ENCODE peak calls at places on chromosomes 5 and 9, in seven cellular contexts. D, A, E, Q, G, S and X are unnamed samples.

GRCh38 chr5:151925396-151925750 is 722 bp upstream of the GLRA1 start:
- DNase-seq in G (no peak), A (no peak), E (no peak), S (no peak), Q (no peak), D (no peak), X (no peak)

GRCh38 chr9:15310448-15310847 is 3.4 kb upstream of the TTC39B start:
- DNase-seq in E (no peak), S (no peak), D (no peak), Q (peak), A (no peak), G (no peak), X (no peak)

GRCh38 chr5:10440367-10440990 is 1.2 kb upstream of the ROPN1L start:
- DNase-seq in G (no peak), E (no peak), A (no peak), S (no peak), Q (no peak), D (no peak), X (no peak)

GRCh38 chr9:104301770-104302169 is 202.3 kb upstream of the OR13F1 start:
- DNase-seq in D (peak), E (peak), A (no peak), G (no peak), Q (no peak), S (no peak), X (no peak)

GRCh38 chr5:169778622-169779596 is 141.8 kb downstream of the DOCK2 start:
- DNase-seq in D (no peak), A (no peak), S (no peak), Q (no peak), E (no peak), G (no peak), X (no peak)

GRCh38 chr5:31556461-31556860 is 24.4 kb downstream of the C5orf22 start:
- DNase-seq in E (no peak), D (no peak), G (no peak), A (no peak), S (no peak), Q (no peak), X (no peak)

GRCh38 chr5:58666598-58667595 is 84.0 kb downstream of the RAB3C start:
- DNase-seq in E (no peak), S (no peak), Q (no peak), G (peak), A (no peak), D (peak), X (no peak)

GRCh38 chr5:30765227-30765626 is 428.3 kb upstream of the CDH6 start:
- DNase-seq in S (no peak), Q (no peak), G (no peak), A (no peak), D (peak), E (peak), X (no peak)

GRCh38 chr5:38016835-38017234 is 177.0 kb upstream of the GDNF start:
- DNase-seq in G (no peak), E (no peak), Q (no peak), D (no peak), A (no peak), S (no peak), X (no peak)

GRCh38 chr5:137304227-137304874 is 194.8 kb downstream of the SPOCK1 start:
- DNase-seq in E (no peak), G (no peak), A (no peak), D (no peak), S (no peak), Q (no peak), X (no peak)

GRCh38 chr5:147063971-147064370 is 170.9 kb upstream of the STK32A start:
- DNase-seq in E (no peak), D (no peak), A (no peak), Q (no peak), G (no peak), S (no peak), X (no peak)

GRCh38 chr5:31934156-31934555 is 240.0 kb downstream of the GOLPH3 start:
- DNase-seq in S (no peak), A (no peak), G (peak), E (no peak), Q (no peak), D (no peak), X (no peak)

GRCh38 chr9:3138236-3139229 is 294.6 kb upstream of the PUM3 start:
- DNase-seq in Q (no peak), E (no peak), G (no peak), S (no peak), D (no peak), A (no peak), X (no peak)

GRCh38 chr9:85522459-85523092 is 219.2 kb downstream of the AGTPBP1 start:
- DNase-seq in Q (no peak), E (no peak), A (peak), G (peak), S (no peak), D (no peak), X (no peak)

GRCh38 chr9:108972626-108973209 is 38.5 kb downstream of the ABITRAM start:
- DNase-seq in A (no peak), E (no peak), Q (no peak), S (no peak), D (no peak), G (no peak), X (no peak)

GRCh38 chr5:57499262-57500050 is 16.8 kb upstream of the ACTBL2 start:
- DNase-seq in E (peak), G (peak), A (no peak), Q (no peak), S (no peak), D (peak), X (peak)

GRCh38 chr5:61205013-61205412 is 42.7 kb upstream of the SMIM15 start:
- DNase-seq in E (no peak), D (no peak), G (no peak), S (no peak), A (no peak), Q (no peak), X (no peak)

GRCh38 chr9:116939605-116940004 is 252.5 kb downstream of the TRIM32 start:
- DNase-seq in Q (no peak), E (peak), A (no peak), S (no peak), D (peak), G (no peak), X (no peak)

GRCh38 chr5:164824671-164825070 is 1319.3 kb downstream of the MAT2B start:
- DNase-seq in S (no peak), Q (no peak), E (no peak), A (no peak), D (no peak), G (no peak), X (no peak)

GRCh38 chr9:95044731-95045508 is 272.6 kb downstream of the FANCC start:
- DNase-seq in Q (no peak), E (no peak), G (peak), A (no peak), D (no peak), S (no peak), X (no peak)

GRCh38 chr5:172450861-172451695 is 3.2 kb downstream of the SH3PXD2B start:
- DNase-seq in G (no peak), Q (peak), S (peak), A (no peak), D (peak), E (peak), X (peak)

GRCh38 chr9:128713941-128714573 is 9.9 kb downstream of the ZDHHC12 start:
- DNase-seq in S (no peak), G (no peak), Q (no peak), D (no peak), A (no peak), E (no peak), X (no peak)